ENCODE peak calls at places on chromosomes 2 and 18, in five cellular contexts. D, I, F, N and G are unnamed samples.

GRCh38 chr2:26608557-26608956 is 32.6 kb downstream of the CIB4 start:
- DNase-seq in D (no peak), I (no peak), F (no peak), N (no peak), G (peak)

GRCh38 chr18:46624127-46624526 is 32.9 kb downstream of the LOXHD1 start:
- DNase-seq in D (no peak), I (no peak), F (no peak), N (no peak), G (no peak)

GRCh38 chr2:118387509-118387908 is 299.2 kb downstream of the INSIG2 start:
- DNase-seq in D (peak), I (no peak), F (no peak), N (peak), G (peak)

GRCh38 chr2:166042356-166042755 is 85.5 kb downstream of the SCN1A start:
- DNase-seq in D (no peak), I (no peak), F (no peak), N (no peak), G (no peak)

GRCh38 chr18:13403786-13404549 is 185.4 kb downstream of the LDLRAD4 start:
- DNase-seq in D (no peak), I (no peak), F (no peak), N (no peak), G (no peak)

GRCh38 chr2:119366161-119366648 is 429 bp downstream of the C2orf76 start:
- DNase-seq in D (no peak), I (no peak), F (no peak), N (no peak), G (no peak)

GRCh38 chr2:43083710-43084698 is 142.4 kb downstream of the ZFP36L2 start:
- DNase-seq in D (no peak), I (no peak), F (no peak), N (peak), G (peak)

GRCh38 chr2:62968668-62969067 is 82.0 kb upstream of the OTX1 start:
- DNase-seq in D (no peak), I (no peak), F (no peak), N (no peak), G (no peak)

GRCh38 chr2:108182489-108182888 is 57.3 kb upstream of the SULT1C3 start:
- DNase-seq in D (no peak), I (no peak), F (no peak), N (no peak), G (no peak)

GRCh38 chr2:120376679-120377640 is 31.0 kb downstream of the INHBB start:
- DNase-seq in D (no peak), I (no peak), F (no peak), N (no peak), G (no peak)

GRCh38 chr2:172462393-172463381 is 35.3 kb downstream of the ITGA6 start:
- DNase-seq in D (no peak), I (no peak), F (peak), N (no peak), G (no peak)

GRCh38 chr18:13269599-13270011 is 51.0 kb downstream of the LDLRAD4 start:
- DNase-seq in D (no peak), I (no peak), F (no peak), N (no peak), G (no peak)

GRCh38 chr2:173184031-173185004 is 108.7 kb downstream of the MAP3K20 start:
- DNase-seq in D (peak), I (peak), F (no peak), N (peak), G (peak)

GRCh38 chr2:239049421-239050251 is 201.8 kb downstream of the TWIST2 start:
- DNase-seq in D (peak), I (no peak), F (no peak), N (no peak), G (no peak)

GRCh38 chr2:23628926-23629325 is 243.9 kb downstream of the KLHL29 start:
- DNase-seq in D (no peak), I (no peak), F (no peak), N (no peak), G (no peak)

GRCh38 chr2:133438026-133438425 is 130.2 kb downstream of the NCKAP5 start:
- DNase-seq in D (no peak), I (no peak), F (no peak), N (no peak), G (no peak)

GRCh38 chr2:219947575-219947974 is 320.1 kb downstream of the SLC4A3 start:
- DNase-seq in D (no peak), I (no peak), F (no peak), N (no peak), G (no peak)

GRCh38 chr2:148540022-148540421 is 104.5 kb upstream of the EPC2 start:
- DNase-seq in D (no peak), I (no peak), F (no peak), N (no peak), G (no peak)

GRCh38 chr2:120741514-120742448 is 6.1 kb downstream of the GLI2 start:
- DNase-seq in D (no peak), I (no peak), F (no peak), N (no peak), G (peak)